ENCODE peak calls at places on chromosomes 3 and 15, in six cellular contexts. V is stimulated activated CD8-positive, alpha-beta memory T cell treated with anti-CD3 and anti-CD28 coated beads, Interleukin-4, amount 100 ng/mL, for 4 hours; T is astrocyte; O is T follicular helper cell; W is nucleus accumbens; J is T-helper 2 cell. E is an unnamed sample.

GRCh38 chr15:44033894-44034293 is 161.2 kb downstream of the FRMD5 start:
- DNase-seq in W (no peak), O (no peak), V (no peak), T (peak; percentile 66), J (no peak), E (no peak)

GRCh38 chr3:56831572-56831971 is 29.8 kb upstream of the ARHGEF3 start:
- DNase-seq in O (no peak), V (no peak), T (no peak), J (no peak), W (no peak), E (no peak)

GRCh38 chr3:9732080-9732752 is 681 bp downstream of the BRPF1 start:
- DNase-seq in J (peak; percentile 37), O (no peak), W (no peak), T (no peak), V (no peak), E (peak; percentile 47)

GRCh38 chr3:146513386-146514051 is 30.9 kb downstream of the PLSCR1 start:
- DNase-seq in W (no peak), O (no peak), V (no peak), J (no peak), T (peak; percentile 26), E (no peak)

GRCh38 chr15:37764733-37765191 is 169.7 kb upstream of the TMCO5A start:
- DNase-seq in J (no peak), V (no peak), T (peak; percentile 34), O (no peak), W (no peak), E (peak; percentile 19)

GRCh38 chr3:150603888-150604319 is 783 bp downstream of the SELENOT start:
- DNase-seq in V (no peak), J (no peak), W (no peak), T (no peak), O (no peak), E (no peak)

GRCh38 chr3:69864751-69865150 is 125.5 kb downstream of the MITF start:
- DNase-seq in W (no peak), J (no peak), V (no peak), T (no peak), O (no peak), E (no peak)

GRCh38 chr3:173730391-173730790 is 332.8 kb downstream of the NLGN1 start:
- DNase-seq in V (no peak), W (no peak), T (peak; percentile 59), J (no peak), O (no peak), E (no peak)

GRCh38 chr15:64809649-64810498 is 15.6 kb downstream of the PIF1 start:
- DNase-seq in O (peak; percentile 49), J (peak; percentile 57), T (peak; percentile 27), V (no peak), W (peak; percentile 30), E (peak; percentile 88)

GRCh38 chr3:99627062-99627826 is 11.2 kb upstream of the COL8A1 start:
- DNase-seq in J (no peak), V (no peak), O (no peak), T (no peak), W (no peak), E (no peak)

GRCh38 chr3:15804553-15805095 is 6.8 kb upstream of the ANKRD28 start:
- DNase-seq in W (no peak), V (no peak), O (no peak), J (no peak), T (peak; percentile 60), E (no peak)

GRCh38 chr15:74460298-74460697 is 662 bp downstream of the UBL7 start:
- DNase-seq in J (no peak), V (no peak), O (no peak), W (no peak), T (no peak), E (no peak)

GRCh38 chr3:49717539-49718418 is 1.7 kb downstream of the AMIGO3 start:
- DNase-seq in J (no peak), O (no peak), T (no peak), V (no peak), W (no peak), E (no peak)

GRCh38 chr15:99542828-99543227 is 23.0 kb upstream of the MEF2A start:
- DNase-seq in V (no peak), W (no peak), T (no peak), J (no peak), O (no peak), E (no peak)

GRCh38 chr15:51277085-51277484 is 61.3 kb downstream of the CYP19A1 start:
- DNase-seq in V (no peak), W (no peak), T (no peak), J (no peak), O (no peak), E (no peak)

GRCh38 chr15:85757939-85758654 is 36.6 kb downstream of the KLHL25 start:
- DNase-seq in J (no peak), W (no peak), T (no peak), V (no peak), O (no peak), E (no peak)